ENCODE peak calls at places on chromosome 1, in seven cellular contexts. Z is lower lobe of right lung; T is HCT116; M is activated T-helper 9 cell treated with anti-CD3 and anti-CD28 coated beads, Interleukin-2, amount 50 U/mL, for 16 hours; G is HFFc6; J is central memory CD4-positive, alpha-beta T cell; S is left ventricle myocardium inferior. B is an unnamed sample.

GRCh38 chr1:2466270-2466665 is 9.8 kb upstream of the PLCH2 start:
- DNase-seq in Z (no peak), T (no peak), M (no peak), G (no peak), J (no peak), S (no peak), B (no peak)

GRCh38 chr1:177872563-177872900 is 97.3 kb downstream of the SEC16B start:
- DNase-seq in Z (no peak), T (no peak), M (no peak), G (no peak), J (no peak), S (no peak), B (no peak)

GRCh38 chr1:32361674-32362473 is 411 bp downstream of the FAM229A start:
- DNase-seq in Z (peak), T (no peak), M (no peak), G (no peak), J (no peak), S (peak), B (no peak)

GRCh38 chr1:224262373-224263054 is 67.5 kb downstream of the NVL start:
- DNase-seq in Z (no peak), T (no peak), M (no peak), G (no peak), J (no peak), S (no peak), B (no peak)

GRCh38 chr1:21234779-21235178 is 55.5 kb downstream of the ECE1 start:
- DNase-seq in Z (no peak), T (no peak), M (no peak), G (peak), J (no peak), S (no peak), B (no peak)

GRCh38 chr1:2554621-2555387 is 1.4 kb upstream of the TNFRSF14 start:
- DNase-seq in Z (no peak), T (no peak), M (no peak), G (no peak), J (peak), S (no peak), B (no peak)

GRCh38 chr1:228299211-228299610 is 91.4 kb downstream of the OBSCN start:
- DNase-seq in Z (no peak), T (no peak), M (no peak), G (no peak), J (no peak), S (no peak), B (no peak)

GRCh38 chr1:119715542-119715941 is 3.8 kb downstream of the PHGDH start:
- DNase-seq in Z (no peak), T (no peak), M (no peak), G (no peak), J (no peak), S (no peak), B (no peak)

GRCh38 chr1:201751872-201752271 is 77.1 kb upstream of the IPO9 start:
- DNase-seq in Z (no peak), T (no peak), M (no peak), G (no peak), J (no peak), S (no peak), B (no peak)

GRCh38 chr1:24910751-24911650 is 19.1 kb downstream of the RUNX3 start:
- DNase-seq in Z (peak), T (no peak), M (peak), G (no peak), J (peak), S (no peak), B (no peak)

GRCh38 chr1:147579532-147580199 is 38.4 kb downstream of the BCL9 start:
- DNase-seq in Z (peak), T (no peak), M (no peak), G (no peak), J (no peak), S (no peak), B (no peak)

GRCh38 chr1:152189657-152190442 is 30.8 kb upstream of the RPTN start:
- DNase-seq in Z (peak), T (peak), M (peak), G (peak), J (peak), S (peak), B (peak)

GRCh38 chr1:15610167-15610566 is 7.1 kb upstream of the DDI2 start:
- DNase-seq in Z (no peak), T (no peak), M (no peak), G (no peak), J (no peak), S (no peak), B (no peak)

GRCh38 chr1:175397103-175397502 is 204.5 kb upstream of the KIAA0040 start:
- DNase-seq in Z (no peak), T (no peak), M (no peak), G (no peak), J (no peak), S (no peak), B (no peak)

GRCh38 chr1:53321366-53321765 is 6.5 kb downstream of the LRP8 start:
- DNase-seq in Z (peak), T (no peak), M (no peak), G (no peak), J (no peak), S (no peak), B (no peak)

GRCh38 chr1:1084372-1085170 is 10.5 kb upstream of the RNF223 start:
- DNase-seq in Z (no peak), T (no peak), M (no peak), G (no peak), J (no peak), S (peak), B (no peak)